ENCODE peak calls at places on chromosomes 13 and 19, in four cellular contexts. M is Ammon's horn, C is adrenal gland, S is left kidney. R is an unnamed sample.

GRCh38 chr19:13554506-13555235 is 48.4 kb upstream of the CACNA1A start:
- DNase-seq in M (peak), C (no peak), S (no peak), R (no peak)

GRCh38 chr19:16141043-16141442 is 2.4 kb upstream of the HSH2D start:
- DNase-seq in M (no peak), C (no peak), S (no peak), R (peak)

GRCh38 chr13:99610702-99611289 is 109.5 kb downstream of the TM9SF2 start:
- DNase-seq in M (no peak), C (no peak), S (no peak), R (no peak)

GRCh38 chr19:40219721-40220276 is 1.6 kb upstream of the TTC9B start:
- DNase-seq in M (no peak), C (peak), S (no peak), R (no peak)

GRCh38 chr13:44410328-44410859 is 36.8 kb downstream of the SERP2 start:
- DNase-seq in M (no peak), C (no peak), S (no peak), R (no peak)

GRCh38 chr13:48176781-48177180 is 56.2 kb upstream of the ITM2B start:
- DNase-seq in M (no peak), C (no peak), S (no peak), R (no peak)

GRCh38 chr13:67878376-67878775 is 648.2 kb upstream of the PCDH9 start:
- DNase-seq in M (no peak), C (no peak), S (no peak), R (no peak)

GRCh38 chr13:36163303-36163702 is 32.1 kb upstream of the DCLK1 start:
- DNase-seq in M (no peak), C (no peak), S (no peak), R (no peak)

GRCh38 chr13:56735537-56735942 is 405.2 kb upstream of the PRR20A start:
- DNase-seq in M (no peak), C (no peak), S (no peak), R (no peak)

GRCh38 chr13:81568824-81569223 is 1227.9 kb upstream of the SPRY2 start:
- DNase-seq in M (no peak), C (no peak), S (no peak), R (no peak)

GRCh38 chr13:40389081-40389641 is 277.3 kb downstream of the FOXO1 start:
- DNase-seq in M (no peak), C (no peak), S (no peak), R (peak)

GRCh38 chr13:110309159-110309476 is 2.0 kb downstream of the COL4A2 start:
- DNase-seq in M (no peak), C (no peak), S (no peak), R (no peak)

GRCh38 chr13:23506821-23507210 is 63.4 kb upstream of the TNFRSF19 start:
- DNase-seq in M (no peak), C (no peak), S (peak), R (no peak)

GRCh38 chr19:18910801-18911436 is 8.3 kb downstream of the COPE start:
- DNase-seq in M (no peak), C (no peak), S (no peak), R (no peak)

GRCh38 chr13:77184455-77184854 is 142.4 kb downstream of the MYCBP2 start:
- DNase-seq in M (no peak), C (no peak), S (no peak), R (peak)

GRCh38 chr19:5718032-5718578 is 1.8 kb downstream of the LONP1 start:
- DNase-seq in M (no peak), C (peak), S (no peak), R (no peak)

R was measured in B cell.